ENCODE peak calls at places on chromosome 2, in nine cellular contexts. X is stimulated activated CD4-positive, alpha-beta T cell treated with anti-CD3 and anti-CD28 coated beads, Interleukin-12 subunit alpha, Interleukin-12 subunit beta, amount 100 ng/mL, for 4 hours; Q is A172; K is hepatic stellate cell; C is NCI-H446 treated with DMSO at 0.1 percent for 48 hours; P is NCI-H146; V is H7; G is NCI-H748 treated with DMSO at 0.1 percent for 48 hours; H is anterior cingulate cortex. Y is an unnamed sample.

GRCh38 chr2:32951672-32952071 is 4.9 kb downstream of the LTBP1 start:
- DNase-seq in Q (no peak), P (no peak), V (no peak), H (no peak), X (no peak), K (no peak), G (no peak), C (no peak), Y (no peak)

GRCh38 chr2:74831693-74832530 is 2.0 kb upstream of the HK2 start:
- DNase-seq in Q (peak; percentile 65), V (no peak), C (no peak), K (peak; percentile 77), P (no peak), H (no peak), X (no peak), G (no peak), Y (no peak)

GRCh38 chr2:58319481-58319880 is 78.4 kb upstream of the FANCL start:
- DNase-seq in Q (no peak), H (no peak), X (no peak), V (no peak), K (no peak), G (no peak), P (no peak), C (no peak), Y (no peak)

GRCh38 chr2:79980816-79981215 is 323.7 kb downstream of the LRRTM1 start:
- DNase-seq in V (no peak), G (no peak), P (no peak), C (no peak), H (no peak), Q (no peak), K (no peak), X (no peak), Y (no peak)

GRCh38 chr2:146481629-146482028 is 1363.2 kb upstream of the ACVR2A start:
- DNase-seq in P (no peak), C (no peak), Q (peak; percentile 66), V (no peak), X (no peak), H (no peak), G (no peak), K (peak; percentile 3), Y (no peak)

GRCh38 chr2:223522796-223523195 is 79.4 kb downstream of the SCG2 start:
- DNase-seq in Q (no peak), V (no peak), C (no peak), H (no peak), G (no peak), P (no peak), K (no peak), X (no peak), Y (no peak)

GRCh38 chr2:241893265-241893664 is 23.7 kb downstream of the RTP5 start:
- DNase-seq in H (no peak), C (no peak), K (no peak), V (no peak), Q (no peak), X (no peak), G (no peak), P (no peak), Y (no peak)

GRCh38 chr2:200376422-200377142 is 70.1 kb downstream of the SPATS2L start:
- DNase-seq in X (no peak), G (no peak), P (no peak), K (no peak), V (no peak), Q (peak; percentile 45), C (no peak), H (no peak), Y (no peak)

GRCh38 chr2:63581266-63581961 is 6.9 kb downstream of the WDPCP start:
- DNase-seq in V (no peak), H (no peak), P (no peak), G (no peak), X (no peak), Q (no peak), K (no peak), C (peak; percentile 41), Y (no peak)

GRCh38 chr2:20212459-20212870 is 12.5 kb downstream of the SDC1 start:
- DNase-seq in C (no peak), K (no peak), X (no peak), V (peak; percentile 77), G (no peak), P (no peak), Q (no peak), H (no peak), Y (no peak)

GRCh38 chr2:74250189-74250631 is 51.8 kb downstream of the MTHFD2 start:
- DNase-seq in V (peak; percentile 89), H (no peak), G (peak; percentile 41), P (peak; percentile 71), X (peak; percentile 56), Q (peak; percentile 34), C (no peak), K (peak; percentile 62), Y (no peak)

GRCh38 chr2:168948621-168949212 is 47.6 kb downstream of the G6PC2 start:
- DNase-seq in H (no peak), X (no peak), G (peak; percentile 20), P (no peak), V (no peak), Q (peak; percentile 13), K (no peak), C (no peak), Y (no peak)

GRCh38 chr2:148020358-148021058 is at the start of gene ORC4:
- DNase-seq in X (peak; percentile 95), V (peak; percentile 77), H (peak; percentile 97), Q (peak; percentile 100), K (peak; percentile 92), G (peak; percentile 95), P (peak; percentile 99), C (peak; percentile 98), Y (peak; percentile 88)

GRCh38 chr2:239305222-239305575 is 95.6 kb downstream of the HDAC4 start:
- DNase-seq in P (no peak), V (no peak), Q (no peak), H (no peak), C (no peak), K (no peak), G (no peak), X (no peak), Y (no peak)

GRCh38 chr2:222298311-222299150 is at the start of gene PAX3:
- DNase-seq in P (no peak), H (no peak), C (no peak), V (peak; percentile 84), K (no peak), X (no peak), Q (no peak), G (no peak), Y (no peak)

GRCh38 chr2:5077479-5078089 is 614.6 kb upstream of the SOX11 start:
- DNase-seq in K (no peak), H (no peak), C (no peak), Q (peak; percentile 56), P (peak; percentile 14), V (no peak), G (no peak), X (no peak), Y (no peak)